ENCODE peak calls at places on chromosomes 4 and X, in seven cellular contexts. D is NT2/D1, U is K562, B is H1, K is HCT116, V is GM12878, P is HepG2. L is an unnamed sample.

GRCh38 chrX:140767646-140768045 is 58.1 kb downstream of the LINC00632 start:
- DNase-seq in K (no peak), D (no peak), B (no peak), U (no peak), V (no peak), P (no peak), L (no peak)

GRCh38 chr4:7978489-7978888 is 38.8 kb upstream of the AFAP1 start:
- DNase-seq in D (no peak), U (no peak), B (no peak), V (no peak), K (peak), P (no peak), L (no peak)

GRCh38 chr4:95830647-95831046 is 9.2 kb upstream of the PDHA2 start:
- DNase-seq in K (no peak), B (no peak), U (no peak), P (no peak), V (no peak), D (no peak), L (no peak)

GRCh38 chr4:169383724-169384123 is 113.0 kb upstream of the SH3RF1 start:
- DNase-seq in P (no peak), D (no peak), V (no peak), K (no peak), U (no peak), B (no peak), L (no peak)

GRCh38 chrX:102560423-102561068 is 38.8 kb upstream of the ARMCX5 start:
- DNase-seq in K (no peak), V (no peak), D (no peak), P (no peak), U (no peak), B (no peak), L (no peak)

GRCh38 chrX:53440101-53440500 is 5.9 kb upstream of the HSD17B10 start:
- DNase-seq in K (no peak), U (no peak), D (no peak), B (no peak), P (no peak), V (no peak), L (no peak)

GRCh38 chr4:186554485-186554884 is 882 bp downstream of the MTNR1A start:
- DNase-seq in P (peak), K (peak), D (peak), U (peak), B (no peak), V (no peak), L (no peak)

GRCh38 chr4:15811703-15812325 is 33.7 kb downstream of the CD38 start:
- DNase-seq in P (no peak), D (no peak), U (no peak), K (no peak), B (no peak), V (no peak), L (no peak)

GRCh38 chr4:168059251-168059650 is 33.1 kb upstream of the ANXA10 start:
- DNase-seq in P (no peak), U (no peak), V (no peak), D (no peak), K (no peak), B (no peak), L (no peak)

GRCh38 chr4:95092762-95093161 is 335.0 kb downstream of the BMPR1B start:
- DNase-seq in U (peak), B (no peak), K (no peak), P (no peak), V (no peak), D (no peak), L (peak)

GRCh38 chr4:17512973-17513665 is 1.2 kb upstream of the QDPR start:
- DNase-seq in P (no peak), D (no peak), K (no peak), U (no peak), V (no peak), B (no peak), L (no peak)
- TF ChIP-seq YY1 in P (no peak), D (no peak), K (no peak), U (no peak), V (no peak), B (no peak), L (no peak)

DNA sequence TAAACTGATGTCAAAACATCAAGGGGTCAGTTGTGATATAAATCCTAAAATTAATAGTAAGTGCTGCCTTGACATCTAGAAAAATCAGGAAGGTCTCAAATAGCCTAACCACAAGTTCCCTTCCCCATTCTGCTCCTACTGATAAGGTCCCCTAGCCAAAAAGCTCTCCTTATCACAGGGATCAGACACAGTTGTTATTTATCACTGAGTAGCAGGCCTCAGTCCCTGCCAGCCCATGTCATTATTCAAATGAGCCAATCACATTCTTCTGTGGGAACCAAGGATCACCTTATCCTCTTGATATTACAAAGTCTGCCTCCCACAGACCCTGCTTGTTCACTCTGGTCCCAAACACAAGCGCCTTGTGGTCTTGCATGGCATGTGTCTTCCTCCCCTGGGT is 23.3 kb upstream of the TMEM255A start:
- DNase-seq in V (no peak), U (peak), D (no peak), K (no peak), P (no peak), B (no peak), L (no peak)
- TF ChIP-seq YY1 in V (no peak), U (no peak), D (no peak), K (no peak), P (no peak), B (no peak), L (no peak)

DNA sequence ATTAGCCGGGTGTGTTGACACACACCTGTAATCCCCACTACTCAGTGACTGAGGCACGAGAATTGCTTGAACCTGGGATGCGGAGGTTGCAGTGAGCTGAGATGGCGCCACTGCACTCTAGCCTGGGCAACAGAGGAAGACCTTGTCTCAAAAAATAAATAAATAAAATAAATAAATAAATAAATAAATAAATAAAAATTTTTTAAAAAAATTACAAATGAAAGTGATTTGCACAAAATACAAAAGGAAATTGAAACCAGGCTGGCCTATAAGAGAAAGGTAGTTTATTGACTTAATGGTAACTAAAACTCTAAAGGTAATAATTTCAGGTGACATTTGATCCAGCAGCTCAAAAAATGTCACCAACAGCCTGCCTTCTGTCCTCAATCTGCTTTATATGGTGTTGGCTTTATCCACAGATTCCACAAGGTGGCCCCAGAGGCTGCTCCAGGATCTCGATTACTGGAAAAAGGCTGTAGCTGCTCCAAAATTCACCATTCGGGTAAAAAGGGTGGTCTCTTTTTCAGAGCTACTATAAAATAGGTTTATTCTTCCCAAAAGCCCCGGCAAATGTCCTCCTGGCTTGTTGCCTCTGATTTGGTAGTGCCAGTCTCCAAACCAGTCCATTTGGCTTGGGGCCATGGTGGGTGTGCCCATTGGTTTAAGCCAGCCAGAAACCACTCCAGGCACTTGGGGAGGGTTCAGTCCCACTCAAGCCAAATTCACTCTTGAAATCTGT is 61.4 kb upstream of the TRIM2 start:
- DNase-seq in P (peak), V (no peak), D (no peak), B (peak), U (peak), K (peak), L (peak)
- TF ChIP-seq YY1 in P (no peak), V (peak), D (no peak), B (no peak), U (no peak), K (peak), L (no peak)

GRCh38 chrX:19110642-19111041 is 11.6 kb downstream of the ADGRG2 start:
- DNase-seq in P (no peak), U (no peak), B (no peak), V (no peak), K (no peak), D (no peak), L (no peak)
- TF ChIP-seq YY1 in P (no peak), U (no peak), B (no peak), V (no peak), K (no peak), D (no peak), L (no peak)

DNA sequence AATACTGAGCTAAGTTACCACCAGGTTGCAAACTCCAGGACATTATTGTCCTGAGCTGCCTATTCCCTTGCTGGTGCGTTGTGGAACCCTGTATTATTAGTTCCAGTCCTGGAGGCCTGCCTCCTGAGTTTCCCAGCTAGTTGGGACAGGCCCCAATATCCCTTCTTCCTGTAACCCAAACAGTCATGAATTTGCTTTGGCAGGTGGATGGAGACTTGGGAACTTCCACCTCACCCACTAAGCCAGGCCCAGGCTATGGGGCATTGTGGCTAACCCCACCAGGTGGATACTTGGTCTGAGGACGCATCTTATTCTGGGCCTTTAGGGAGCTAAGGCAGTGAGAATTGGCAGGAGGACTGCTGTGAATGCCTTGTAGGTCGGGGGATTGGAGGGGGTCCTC is 5.0 kb downstream of the RBM3 start:
- DNase-seq in U (no peak), B (no peak), D (no peak), P (no peak), K (no peak), V (no peak), L (no peak)
- TF ChIP-seq YY1 in U (no peak), B (no peak), D (no peak), P (no peak), K (no peak), V (no peak), L (no peak)

DNA sequence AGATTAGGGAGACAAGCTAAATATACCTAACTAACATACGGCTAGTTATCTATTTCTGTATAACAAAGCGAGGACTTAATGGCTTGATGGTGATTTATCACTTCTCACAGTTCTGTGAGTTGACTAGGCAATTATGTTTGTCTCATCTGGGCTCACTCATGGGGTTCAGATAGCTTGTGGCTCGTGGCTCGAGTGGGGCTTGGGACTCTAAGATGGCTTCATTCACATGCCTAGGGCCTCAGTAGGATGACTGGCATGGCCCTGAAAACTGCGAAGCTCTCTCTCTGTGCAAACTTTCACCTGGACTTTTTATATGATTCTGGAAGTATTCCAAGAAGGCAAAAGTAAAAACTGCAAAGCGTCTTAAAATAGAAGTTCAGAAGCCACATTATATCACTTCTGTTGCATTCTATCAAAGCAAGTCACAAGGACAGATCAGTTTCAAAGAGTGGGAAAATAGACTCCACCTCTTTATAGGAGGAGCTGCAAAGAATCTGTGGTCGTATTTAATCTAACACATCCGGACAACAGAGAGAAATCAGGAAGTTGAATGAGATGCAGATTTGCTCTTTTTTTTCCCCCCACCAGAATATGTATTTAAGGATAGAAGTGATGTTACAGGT is 491.2 kb downstream of the INPP4B start:
- DNase-seq in D (no peak), B (no peak), K (no peak), U (no peak), P (no peak), V (no peak), L (no peak)
- TF ChIP-seq YY1 in D (no peak), B (no peak), K (no peak), U (no peak), P (no peak), V (no peak), L (no peak)

GRCh38 chr4:25919676-25920075 is 5.7 kb downstream of the SMIM20 start:
- DNase-seq in D (no peak), K (no peak), V (no peak), B (no peak), U (peak), P (peak), L (no peak)
- TF ChIP-seq YY1 in D (no peak), K (no peak), V (no peak), B (no peak), U (no peak), P (no peak), L (no peak)